ENCODE peak calls at places on chromosome 4, in eight cellular contexts. Q is choroid plexus epithelial cell, W is lower leg skin, C is IMR-90, L is omental fat pad, G is sigmoid colon, R is GM12878, J is endothelial cell. Y is an unnamed sample.

GRCh38 chr4:76723373-76723772 is 174.6 kb downstream of the SOWAHB start:
- DNase-seq in J (no peak), L (no peak), C (peak; percentile 63), G (no peak), Q (peak; percentile 67), R (no peak), W (no peak), Y (no peak)

GRCh38 chr4:7798215-7798995 is 141.3 kb downstream of the AFAP1 start:
- DNase-seq in J (no peak), G (no peak), Q (peak; percentile 52), L (no peak), W (no peak), R (no peak), C (peak; percentile 82), Y (no peak)

GRCh38 chr4:36285784-36286480 is 4.5 kb downstream of the DTHD1 start:
- DNase-seq in R (peak; percentile 93), C (no peak), G (no peak), J (no peak), W (no peak), Q (no peak), L (no peak), Y (no peak)

GRCh38 chr4:147071341-147071740 is 125.7 kb upstream of the TTC29 start:
- DNase-seq in G (no peak), L (no peak), W (no peak), C (no peak), R (no peak), J (no peak), Q (no peak), Y (no peak)

GRCh38 chr4:24642941-24643628 is 58.7 kb upstream of the DHX15 start:
- DNase-seq in L (no peak), C (peak; percentile 85), R (no peak), W (no peak), J (no peak), G (no peak), Q (peak; percentile 43), Y (no peak)

GRCh38 chr4:21013501-21013900 is 313.2 kb downstream of the PACRGL start:
- DNase-seq in J (no peak), G (no peak), R (no peak), W (no peak), C (no peak), L (no peak), Q (no peak), Y (no peak)

GRCh38 chr4:17463606-17464005 is 48.3 kb downstream of the QDPR start:
- DNase-seq in L (no peak), R (no peak), C (no peak), J (no peak), G (no peak), Q (no peak), W (no peak), Y (no peak)

GRCh38 chr4:105059337-105059736 is 87.3 kb upstream of the TET2 start:
- DNase-seq in J (no peak), W (no peak), L (no peak), C (no peak), Q (no peak), G (no peak), R (peak; percentile 90), Y (no peak)

GRCh38 chr4:15653864-15654391 is 1.2 kb downstream of the FBXL5 start:
- DNase-seq in G (no peak), J (no peak), Q (peak; percentile 79), L (no peak), C (peak; percentile 65), R (no peak), W (no peak), Y (no peak)

GRCh38 chr4:151340751-151341385 is 15.5 kb upstream of the SH3D19 start:
- DNase-seq in J (no peak), R (no peak), Q (peak; percentile 67), L (no peak), C (peak; percentile 16), W (no peak), G (no peak), Y (no peak)

GRCh38 chr4:92433272-92433758 is 129.5 kb downstream of the GRID2 start:
- DNase-seq in W (no peak), R (no peak), C (no peak), Q (no peak), L (no peak), J (no peak), G (no peak), Y (no peak)

GRCh38 chr4:173319696-173320095 is 14.5 kb downstream of the HMGB2 start:
- DNase-seq in G (no peak), L (no peak), R (no peak), C (peak; percentile 45), Q (peak; percentile 70), W (no peak), J (no peak), Y (no peak)

GRCh38 chr4:76939184-76939583 is 10.4 kb upstream of the SEPTIN11 start:
- DNase-seq in J (no peak), G (no peak), L (no peak), W (no peak), R (no peak), C (no peak), Q (no peak), Y (no peak)

GRCh38 chr4:94451051-94451404 is 714 bp upstream of the PDLIM5 start:
- DNase-seq in C (no peak), J (no peak), L (no peak), W (no peak), Q (no peak), R (no peak), G (no peak), Y (no peak)

GRCh38 chr4:54281060-54281781 is 52.1 kb downstream of the PDGFRA start:
- DNase-seq in L (no peak), J (no peak), G (peak; percentile 92), C (peak; percentile 93), R (no peak), W (peak; percentile 94), Q (peak; percentile 78), Y (no peak)

GRCh38 chr4:27861802-27862201 is 1001.2 kb downstream of the STIM2 start:
- DNase-seq in Q (peak; percentile 42), R (no peak), W (no peak), J (no peak), G (no peak), L (no peak), C (peak; percentile 61), Y (no peak)

DNA sequence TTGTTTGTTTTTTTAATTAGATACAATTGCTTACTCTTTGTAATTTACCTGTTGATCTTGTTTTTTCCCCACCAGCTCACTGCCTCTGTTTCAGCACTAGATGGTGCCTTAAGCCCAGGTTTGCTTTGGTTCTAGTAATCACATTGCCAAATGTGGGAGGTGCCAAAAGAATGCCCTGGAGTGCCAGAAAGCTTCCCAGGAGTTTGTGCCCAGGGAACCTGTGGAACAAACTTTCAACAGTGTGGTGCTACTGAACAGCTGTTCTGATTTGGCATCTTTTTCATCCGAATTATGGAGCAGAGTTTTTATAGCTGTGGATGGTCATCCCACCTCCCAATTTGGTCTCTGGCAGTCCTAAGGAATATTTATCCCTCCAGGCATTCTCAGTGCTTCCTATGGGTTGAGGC is 1000.7 kb downstream of the STIM2 start:
- DNase-seq in J (peak; percentile 47), G (no peak), L (no peak), W (no peak), Q (peak; percentile 75), C (peak; percentile 47), R (no peak), Y (no peak)
- TF ChIP-seq CTCF in J (no peak), G (no peak), L (no peak), W (no peak), Q (peak; percentile 80), C (peak; percentile 57), R (peak; percentile 35), Y (peak; percentile 68)

GRCh38 chr4:38449506-38450174 is 214.4 kb upstream of the KLF3 start:
- DNase-seq in G (no peak), J (no peak), C (peak; percentile 5), R (no peak), Q (peak; percentile 7), W (no peak), L (no peak), Y (peak; percentile 16)
- TF ChIP-seq CTCF in G (no peak), J (no peak), C (no peak), R (no peak), Q (no peak), W (no peak), L (no peak), Y (peak; percentile 51)

DNA sequence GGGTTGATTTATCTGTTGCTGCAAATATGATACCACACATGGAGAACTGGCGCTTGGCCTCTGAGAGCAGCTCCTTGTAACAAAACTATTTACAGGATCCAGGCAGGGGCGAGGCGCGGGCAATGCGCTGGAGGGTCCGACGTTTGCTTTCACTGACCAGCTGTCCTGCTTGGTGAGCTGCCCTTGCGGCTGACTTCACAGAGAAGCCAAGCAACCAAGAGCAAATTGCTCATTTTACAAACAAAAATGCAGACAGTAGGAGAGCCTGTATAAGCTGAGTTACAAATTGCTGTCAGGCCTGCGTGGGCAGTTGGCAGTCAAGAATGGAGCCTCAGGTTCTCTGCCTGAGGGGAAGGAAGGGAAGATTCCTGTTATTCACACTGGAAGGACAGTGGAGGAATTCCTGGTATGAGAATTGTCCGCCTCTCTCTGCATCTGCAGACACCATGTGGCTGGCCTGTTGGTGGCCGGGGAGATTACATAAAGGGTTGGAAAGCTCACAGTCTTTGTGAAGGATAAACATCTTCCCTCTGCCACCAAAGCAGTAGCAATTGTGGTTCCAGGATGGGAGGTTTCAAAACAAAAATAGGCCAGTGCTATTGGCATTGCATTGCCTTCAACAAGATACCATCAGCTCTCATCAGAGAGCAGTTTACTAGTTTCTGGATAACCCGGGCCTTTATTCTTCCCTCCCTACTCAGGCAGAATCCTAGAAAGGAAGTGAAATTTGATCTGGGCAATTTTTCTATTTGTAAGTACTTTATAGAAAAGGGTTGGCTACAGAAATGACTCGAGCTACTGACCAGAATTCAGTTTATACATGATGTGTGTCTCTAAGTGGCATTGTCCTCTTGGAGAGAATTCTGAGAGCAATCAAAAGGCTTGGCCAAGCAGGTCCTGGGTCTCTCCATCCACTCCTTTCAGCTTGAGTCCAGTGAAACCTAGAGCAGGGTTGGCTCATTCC is 192.4 kb upstream of the LEF1 start:
- DNase-seq in C (peak; percentile 60), Q (peak; percentile 65), G (no peak), L (no peak), W (no peak), R (no peak), J (peak; percentile 11), Y (no peak)
- TF ChIP-seq CTCF in C (no peak), Q (no peak), G (no peak), L (no peak), W (no peak), R (no peak), J (no peak), Y (no peak)

GRCh38 chr4:130333241-130333759 is 1237.3 kb downstream of the C4orf33 start:
- DNase-seq in L (no peak), W (no peak), Q (no peak), G (no peak), J (no peak), R (no peak), C (no peak), Y (no peak)

GRCh38 chr4:130335417-130336194 is 1239.7 kb downstream of the C4orf33 start:
- DNase-seq in R (no peak), Q (no peak), G (no peak), L (no peak), W (no peak), C (no peak), J (no peak), Y (no peak)

DNA sequence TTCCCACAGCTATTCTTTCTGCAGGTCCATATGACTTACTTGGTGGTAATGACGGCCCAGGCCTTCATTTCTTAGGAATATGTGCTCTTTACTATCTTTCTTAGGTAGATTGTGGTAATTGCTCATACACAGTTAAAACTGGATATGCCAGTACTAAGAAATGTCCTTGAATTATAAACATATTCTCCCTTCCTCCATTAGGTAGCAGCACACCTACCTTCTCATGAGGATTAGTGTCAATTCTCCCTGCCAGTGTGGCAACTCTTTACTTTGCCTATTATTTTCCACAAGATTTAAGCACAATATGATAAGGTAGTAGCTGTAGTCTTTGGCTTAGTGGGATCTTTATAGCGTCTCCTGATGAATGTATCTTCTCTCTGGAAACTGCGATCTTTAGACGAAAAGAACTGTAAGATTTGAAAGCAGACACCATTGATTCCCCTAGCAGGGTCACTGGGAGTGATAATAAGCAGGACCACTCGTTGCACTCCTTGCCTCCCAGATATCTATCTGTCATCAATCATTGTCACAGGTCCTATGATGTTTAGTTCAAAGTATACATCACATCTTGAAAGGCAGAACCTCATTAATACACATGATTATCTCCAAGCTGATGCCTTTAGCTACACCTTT is 1240.7 kb downstream of the C4orf33 start:
- DNase-seq in W (no peak), C (peak; percentile 20), Q (peak; percentile 72), R (no peak), G (no peak), J (no peak), L (no peak), Y (no peak)
- TF ChIP-seq CTCF in W (no peak), C (peak; percentile 41), Q (peak; percentile 67), R (peak; percentile 39), G (no peak), J (peak; percentile 53), L (no peak), Y (peak; percentile 55)